ENCODE peak calls at places on chromosomes 5 and 9, in eight cellular contexts. One of them, this sample, is unnamed.

GRCh38 chr9:37353791-37354190 is 68.7 kb upstream of the GRHPR start:
- DNase-seq in NCI-H1436: no peak
- DNase-seq in stimulated activated CD4-positive, alpha-beta T cell treated with anti-CD3 and anti-CD28 coated beads, Interleukin-2, amount 100 ng/mL, for 4 hours: no peak
- DNase-seq in non-pigmented ciliary epithelial cell: no peak
- DNase-seq in HEK293T: no peak
- DNase-seq in sigmoid colon: no peak
- DNase-seq in C1 segment of cervical spinal cord: no peak
- DNase-seq in T-helper 9 cell: no peak
- DNase-seq in this sample: no peak

GRCh38 chr5:77483662-77484061 is 8.5 kb downstream of the WDR41 start:
- DNase-seq in C1 segment of cervical spinal cord: no peak
- DNase-seq in stimulated activated CD4-positive, alpha-beta T cell treated with anti-CD3 and anti-CD28 coated beads, Interleukin-2, amount 100 ng/mL, for 4 hours: no peak
- DNase-seq in NCI-H1436: no peak
- DNase-seq in sigmoid colon: no peak
- DNase-seq in HEK293T: no peak
- DNase-seq in non-pigmented ciliary epithelial cell: no peak
- DNase-seq in T-helper 9 cell: no peak
- DNase-seq in this sample: no peak

GRCh38 chr5:54363669-54364068 is 53.3 kb upstream of the ARL15 start:
- DNase-seq in T-helper 9 cell: no peak
- DNase-seq in NCI-H1436: no peak
- DNase-seq in C1 segment of cervical spinal cord: no peak
- DNase-seq in non-pigmented ciliary epithelial cell: no peak
- DNase-seq in HEK293T: no peak
- DNase-seq in sigmoid colon: no peak
- DNase-seq in stimulated activated CD4-positive, alpha-beta T cell treated with anti-CD3 and anti-CD28 coated beads, Interleukin-2, amount 100 ng/mL, for 4 hours: no peak
- DNase-seq in this sample: no peak

GRCh38 chr9:86326536-86326935 is 27.7 kb downstream of the TUT7 start:
- DNase-seq in NCI-H1436: no peak
- DNase-seq in sigmoid colon: no peak
- DNase-seq in T-helper 9 cell: no peak
- DNase-seq in stimulated activated CD4-positive, alpha-beta T cell treated with anti-CD3 and anti-CD28 coated beads, Interleukin-2, amount 100 ng/mL, for 4 hours: no peak
- DNase-seq in HEK293T: no peak
- DNase-seq in non-pigmented ciliary epithelial cell: no peak
- DNase-seq in C1 segment of cervical spinal cord: no peak
- DNase-seq in this sample: no peak

GRCh38 chr5:2579126-2579525 is 172.4 kb downstream of the IRX2 start:
- DNase-seq in NCI-H1436: no peak
- DNase-seq in T-helper 9 cell: no peak
- DNase-seq in C1 segment of cervical spinal cord: no peak
- DNase-seq in non-pigmented ciliary epithelial cell: no peak
- DNase-seq in stimulated activated CD4-positive, alpha-beta T cell treated with anti-CD3 and anti-CD28 coated beads, Interleukin-2, amount 100 ng/mL, for 4 hours: no peak
- DNase-seq in HEK293T: no peak
- DNase-seq in sigmoid colon: no peak
- DNase-seq in this sample: no peak

GRCh38 chr9:3224931-3225330 is 300.9 kb downstream of the RFX3 start:
- DNase-seq in C1 segment of cervical spinal cord: peak
- DNase-seq in NCI-H1436: no peak
- DNase-seq in T-helper 9 cell: no peak
- DNase-seq in stimulated activated CD4-positive, alpha-beta T cell treated with anti-CD3 and anti-CD28 coated beads, Interleukin-2, amount 100 ng/mL, for 4 hours: no peak
- DNase-seq in HEK293T: no peak
- DNase-seq in non-pigmented ciliary epithelial cell: no peak
- DNase-seq in sigmoid colon: no peak
- DNase-seq in this sample: no peak

GRCh38 chr5:148020247-148020646 is 43.5 kb upstream of the SPINK5 start:
- DNase-seq in stimulated activated CD4-positive, alpha-beta T cell treated with anti-CD3 and anti-CD28 coated beads, Interleukin-2, amount 100 ng/mL, for 4 hours: no peak
- DNase-seq in HEK293T: no peak
- DNase-seq in sigmoid colon: no peak
- DNase-seq in T-helper 9 cell: no peak
- DNase-seq in NCI-H1436: no peak
- DNase-seq in non-pigmented ciliary epithelial cell: no peak
- DNase-seq in C1 segment of cervical spinal cord: no peak
- DNase-seq in this sample: no peak

GRCh38 chr5:120160120-120160895 is 303.8 kb upstream of the PRR16 start:
- DNase-seq in sigmoid colon: no peak
- DNase-seq in NCI-H1436: no peak
- DNase-seq in T-helper 9 cell: no peak
- DNase-seq in non-pigmented ciliary epithelial cell: peak
- DNase-seq in HEK293T: peak
- DNase-seq in C1 segment of cervical spinal cord: no peak
- DNase-seq in stimulated activated CD4-positive, alpha-beta T cell treated with anti-CD3 and anti-CD28 coated beads, Interleukin-2, amount 100 ng/mL, for 4 hours: no peak
- DNase-seq in this sample: no peak

GRCh38 chr9:104927216-104927911 is 591 bp downstream of the ABCA1 start:
- DNase-seq in sigmoid colon: peak
- DNase-seq in stimulated activated CD4-positive, alpha-beta T cell treated with anti-CD3 and anti-CD28 coated beads, Interleukin-2, amount 100 ng/mL, for 4 hours: no peak
- DNase-seq in T-helper 9 cell: peak
- DNase-seq in C1 segment of cervical spinal cord: no peak
- DNase-seq in HEK293T: peak
- DNase-seq in non-pigmented ciliary epithelial cell: no peak
- DNase-seq in NCI-H1436: no peak
- DNase-seq in this sample: no peak

This sample was measured in activated gamma-delta T cell treated with Interleukin-2 at 50 U/mL for 16 hours.